ENCODE peak calls at places on chromosomes 12 and 14, in four cellular contexts. T is CD4-positive, CD25-positive, alpha-beta regulatory T cell; V is tibial nerve; M is GDM1. J is an unnamed sample.

GRCh38 chr12:92075425-92075891 is 70.2 kb downstream of the BTG1 start:
- DNase-seq in T (no peak), M (no peak), V (no peak), J (no peak)

GRCh38 chr12:94404854-94405253 is 54.8 kb downstream of the CEP83 start:
- DNase-seq in V (no peak), T (no peak), M (no peak), J (no peak)

GRCh38 chr12:120470150-120470817 is 736 bp upstream of the SRSF9 start:
- DNase-seq in M (no peak), V (no peak), T (no peak), J (peak)

GRCh38 chr12:70741266-70741665 is 104.0 kb upstream of the PTPRB start:
- DNase-seq in V (no peak), T (no peak), M (no peak), J (no peak)

GRCh38 chr12:110916295-110916875 is 4.0 kb downstream of the MYL2 start:
- DNase-seq in V (no peak), T (no peak), M (no peak), J (no peak)

GRCh38 chr14:64654931-64655330 is 49.3 kb upstream of the PLEKHG3 start:
- DNase-seq in V (no peak), M (no peak), T (no peak), J (no peak)

GRCh38 chr14:102554835-102555819 is 37.3 kb upstream of the RCOR1 start:
- DNase-seq in T (peak), V (no peak), M (no peak), J (no peak)

GRCh38 chr14:36105401-36105800 is 71.1 kb downstream of the PTCSC3 start:
- DNase-seq in V (no peak), M (no peak), T (no peak), J (peak)

GRCh38 chr12:66594688-66595087 is 84.2 kb downstream of the GRIP1 start:
- DNase-seq in M (no peak), T (no peak), V (no peak), J (no peak)

GRCh38 chr12:121767525-121768016 is 25.9 kb downstream of the RHOF start:
- DNase-seq in T (no peak), M (no peak), V (peak), J (no peak)

GRCh38 chr14:97180304-97181200 is 383.4 kb downstream of the VRK1 start:
- DNase-seq in V (no peak), M (peak), T (no peak), J (peak)

GRCh38 chr12:121968880-121969279 is 50.5 kb downstream of the CFAP251 start:
- DNase-seq in V (peak), M (peak), T (no peak), J (no peak)

GRCh38 chr14:81571437-81571836 is 37.8 kb upstream of the SEL1L start:
- DNase-seq in T (no peak), V (no peak), M (no peak), J (no peak)

GRCh38 chr12:34390171-34390841 is 368.0 kb downstream of the ALG10 start:
- DNase-seq in V (no peak), M (no peak), T (no peak), J (no peak)

GRCh38 chr12:107645630-107646333 is 39.8 kb upstream of the PWP1 start:
- DNase-seq in T (no peak), V (no peak), M (no peak), J (no peak)